ENCODE peak calls at places on chromosomes 6 and 20, in four cellular contexts. One of them, this sample, is unnamed.

GRCh38 chr20:35661013-35661412 is 3.7 kb downstream of the CPNE1 start:
- DNase-seq in IMR-90: no peak
- DNase-seq in prostate gland: no peak
- DNase-seq in PC-3: peak; percentile 37
- DNase-seq in this sample: peak; percentile 42

GRCh38 chr6:107517274-107517673 is 27.4 kb downstream of the SOBP start:
- DNase-seq in IMR-90: no peak
- DNase-seq in prostate gland: no peak
- DNase-seq in PC-3: no peak
- DNase-seq in this sample: no peak

GRCh38 chr6:111150577-111150976 is 63.3 kb downstream of the SLC16A10 start:
- DNase-seq in IMR-90: no peak
- DNase-seq in prostate gland: peak; percentile 13
- DNase-seq in PC-3: no peak
- DNase-seq in this sample: no peak

GRCh38 chr6:155958550-155958949 is 502.9 kb upstream of the NOX3 start:
- DNase-seq in IMR-90: no peak
- DNase-seq in prostate gland: no peak
- DNase-seq in PC-3: peak; percentile 3
- DNase-seq in this sample: no peak

GRCh38 chr20:21134883-21135493 is 9.1 kb downstream of the KIZ start:
- DNase-seq in IMR-90: no peak
- DNase-seq in prostate gland: no peak
- DNase-seq in PC-3: no peak
- DNase-seq in this sample: no peak

GRCh38 chr6:142165227-142165626 is 18.2 kb downstream of the VTA1 start:
- DNase-seq in IMR-90: no peak
- DNase-seq in prostate gland: no peak
- DNase-seq in PC-3: no peak
- DNase-seq in this sample: no peak

GRCh38 chr20:59994697-59995122 is 36.5 kb downstream of the CDH26 start:
- DNase-seq in IMR-90: peak; percentile 20
- DNase-seq in prostate gland: peak; percentile 70
- DNase-seq in PC-3: peak; percentile 92
- DNase-seq in this sample: peak; percentile 6

GRCh38 chr20:18019068-18019467 is 38.6 kb downstream of the OVOL2 start:
- DNase-seq in IMR-90: peak; percentile 4
- DNase-seq in prostate gland: no peak
- DNase-seq in PC-3: peak; percentile 23
- DNase-seq in this sample: peak; percentile 42

GRCh38 chr6:130282234-130282995 is 59.7 kb upstream of the SAMD3 start:
- DNase-seq in IMR-90: peak; percentile 45
- DNase-seq in prostate gland: no peak
- DNase-seq in PC-3: peak; percentile 41
- DNase-seq in this sample: peak; percentile 60

GRCh38 chr6:114327074-114327473 is 15.7 kb downstream of the HS3ST5 start:
- DNase-seq in IMR-90: no peak
- DNase-seq in prostate gland: no peak
- DNase-seq in PC-3: no peak
- DNase-seq in this sample: no peak

GRCh38 chr6:84825461-84825860 is 61.1 kb upstream of the TBX18 start:
- DNase-seq in IMR-90: no peak
- DNase-seq in prostate gland: no peak
- DNase-seq in PC-3: peak; percentile 45
- DNase-seq in this sample: peak; percentile 71

GRCh38 chr20:19692685-19693119 is 65.4 kb upstream of the RIN2 start:
- DNase-seq in IMR-90: peak; percentile 22
- DNase-seq in prostate gland: peak; percentile 39
- DNase-seq in PC-3: peak; percentile 82
- DNase-seq in this sample: peak; percentile 58

GRCh38 chr20:38209736-38210405 is 44.8 kb upstream of the TGM2 start:
- DNase-seq in IMR-90: no peak
- DNase-seq in prostate gland: no peak
- DNase-seq in PC-3: peak; percentile 49
- DNase-seq in this sample: peak; percentile 51

DNA sequence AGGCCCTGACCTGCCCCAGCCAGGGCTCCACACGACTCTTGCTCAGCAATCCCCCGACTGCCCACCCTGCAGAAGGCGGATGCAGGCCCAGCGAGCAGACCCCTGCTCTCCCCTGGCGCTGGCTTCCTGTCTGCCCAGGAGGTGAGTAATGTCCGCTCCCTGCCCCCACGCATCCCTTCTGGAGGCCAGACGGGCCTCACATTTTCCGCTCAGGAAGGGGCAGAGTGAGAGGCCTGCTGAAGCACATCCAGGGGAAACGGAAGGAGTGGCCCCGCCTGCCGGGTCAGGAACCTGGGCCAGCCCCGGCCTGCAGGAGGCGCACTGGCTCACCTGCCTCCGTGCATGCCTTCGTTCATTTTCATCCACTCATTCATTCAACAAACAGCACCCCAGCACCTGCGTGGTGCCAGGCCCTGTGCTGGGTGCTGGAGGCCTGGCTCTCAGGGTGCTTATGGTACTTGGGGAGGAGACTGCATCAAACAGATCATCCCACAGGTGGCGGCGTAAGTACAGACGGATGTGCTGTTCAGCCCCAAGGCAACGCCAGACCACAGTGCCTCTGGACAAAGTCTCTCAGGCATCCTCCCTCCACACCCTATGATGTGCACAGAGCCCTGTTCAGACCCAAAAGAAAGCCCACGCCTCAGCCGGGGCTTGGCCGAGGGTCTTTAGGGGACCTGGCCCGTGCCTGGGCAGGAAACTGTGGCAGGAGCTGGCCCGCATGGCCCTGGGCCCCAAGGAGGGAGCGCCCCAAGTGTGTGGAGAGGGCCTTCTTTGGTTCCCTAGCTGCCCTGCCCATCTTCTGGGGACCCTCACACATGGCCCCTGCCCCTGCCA is 112.1 kb downstream of the ASXL1 start:
- DNase-seq in IMR-90: peak; percentile 70
- DNase-seq in prostate gland: no peak
- DNase-seq in PC-3: peak; percentile 38
- DNase-seq in this sample: peak; percentile 29
- H3K4me1 ChIP-seq in IMR-90: peaks cover 36% of the 10 kb centered on the region
- H3K4me1 ChIP-seq in prostate gland: peaks cover 17% of the 10 kb centered on the region
- H3K4me1 ChIP-seq in PC-3: peaks cover 9% of the 10 kb centered on the region
- H3K4me1 ChIP-seq in this sample: peaks cover 8% of the 10 kb centered on the region

GRCh38 chr6:78863576-78863975 is 3.8 kb upstream of the IRAK1BP1 start:
- DNase-seq in IMR-90: no peak
- DNase-seq in prostate gland: no peak
- DNase-seq in PC-3: no peak
- DNase-seq in this sample: no peak
- H3K4me1 ChIP-seq in IMR-90: no peaks in the 10 kb centered on the region
- H3K4me1 ChIP-seq in prostate gland: no peaks in the 10 kb centered on the region
- H3K4me1 ChIP-seq in PC-3: no peaks in the 10 kb centered on the region
- H3K4me1 ChIP-seq in this sample: peaks cover 4% of the 10 kb centered on the region

DNA sequence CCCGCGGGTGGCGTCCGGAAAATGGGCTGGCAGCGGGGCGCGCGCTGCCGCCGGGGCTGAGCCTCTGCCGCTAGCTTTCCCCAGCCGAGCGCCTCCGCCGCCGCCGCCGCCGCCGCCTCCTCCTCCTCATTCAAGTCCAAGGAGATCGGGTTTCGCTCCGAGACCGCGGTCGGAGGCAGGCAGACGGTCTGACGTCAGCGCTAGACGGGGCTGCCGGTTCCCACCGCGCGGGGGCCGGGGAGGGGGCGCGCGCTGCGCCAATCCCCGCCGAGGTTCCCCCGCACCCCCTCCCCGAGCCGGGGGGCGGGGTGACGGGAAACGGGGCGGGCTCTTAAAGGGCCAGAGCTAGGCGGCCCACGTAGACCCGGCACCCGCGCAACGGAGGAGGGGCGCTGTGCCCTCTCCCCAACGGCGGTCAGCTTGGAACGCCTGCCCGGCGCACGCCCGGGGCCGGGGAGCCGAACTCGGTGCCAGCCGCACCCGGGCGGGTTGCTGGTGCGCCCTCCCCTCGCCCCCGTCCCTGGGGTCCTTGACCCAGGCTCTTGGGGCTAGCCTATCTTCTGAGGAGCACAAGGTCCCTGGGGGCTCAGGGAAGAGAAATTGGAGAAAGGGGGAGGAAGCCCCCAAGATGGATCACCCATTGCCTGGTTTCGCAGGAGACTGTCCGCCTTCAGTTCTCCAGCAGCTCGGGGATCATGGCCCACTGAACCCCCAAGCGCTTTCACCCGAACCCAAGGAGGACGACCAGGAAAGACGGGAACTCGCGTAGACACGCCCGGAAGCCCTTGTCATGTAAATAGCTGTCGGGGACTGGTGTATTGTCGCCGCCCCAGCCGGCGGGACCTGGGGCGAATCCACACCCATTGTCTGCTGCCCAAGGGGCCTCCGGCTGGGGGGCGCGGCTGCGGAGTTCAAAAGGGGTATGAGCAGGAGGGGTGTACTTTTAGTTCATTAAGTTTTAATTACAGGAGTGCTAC is at the start of gene PMEPA1:
- DNase-seq in IMR-90: peak; percentile 95
- DNase-seq in prostate gland: peak; percentile 95
- DNase-seq in PC-3: peak; percentile 99
- DNase-seq in this sample: peak; percentile 98
- H3K4me1 ChIP-seq in IMR-90: peaks cover 11% of the 10 kb centered on the region
- H3K4me1 ChIP-seq in prostate gland: no peaks in the 10 kb centered on the region
- H3K4me1 ChIP-seq in PC-3: peaks cover 70% of the 10 kb centered on the region
- H3K4me1 ChIP-seq in this sample: peaks cover 37% of the 10 kb centered on the region

DNA sequence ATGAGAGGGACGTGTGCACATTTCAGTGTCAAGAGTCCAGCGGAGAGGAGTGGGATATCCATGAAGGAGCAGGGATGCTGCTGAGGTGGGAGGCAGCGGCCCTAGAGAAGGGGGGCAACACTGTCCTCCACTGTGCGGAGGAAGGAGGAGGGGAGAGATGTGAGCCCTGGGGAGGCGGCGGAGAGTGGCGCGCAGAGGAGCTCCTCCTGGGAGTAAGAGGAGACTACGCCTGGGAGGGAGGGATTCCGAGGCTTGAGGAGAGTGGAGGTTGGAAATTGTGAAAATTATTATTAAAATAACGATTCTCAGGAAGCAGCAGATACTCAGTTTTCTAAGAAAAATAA is 142.7 kb downstream of the CEP57L1 start:
- DNase-seq in IMR-90: no peak
- DNase-seq in prostate gland: no peak
- DNase-seq in PC-3: no peak
- DNase-seq in this sample: no peak
- H3K4me1 ChIP-seq in IMR-90: no peaks in the 10 kb centered on the region
- H3K4me1 ChIP-seq in prostate gland: no peaks in the 10 kb centered on the region
- H3K4me1 ChIP-seq in PC-3: peaks cover 53% of the 10 kb centered on the region
- H3K4me1 ChIP-seq in this sample: peaks cover 60% of the 10 kb centered on the region

GRCh38 chr20:62812181-62812906 is 4.5 kb upstream of the COL9A3 start:
- DNase-seq in IMR-90: no peak
- DNase-seq in prostate gland: no peak
- DNase-seq in PC-3: no peak
- DNase-seq in this sample: no peak

GRCh38 chr20:62811720-62812119 is 5.1 kb upstream of the COL9A3 start:
- DNase-seq in IMR-90: no peak
- DNase-seq in prostate gland: no peak
- DNase-seq in PC-3: no peak
- DNase-seq in this sample: no peak

GRCh38 chr20:62813588-62813987 is 3.3 kb upstream of the COL9A3 start:
- DNase-seq in IMR-90: no peak
- DNase-seq in prostate gland: no peak
- DNase-seq in PC-3: no peak
- DNase-seq in this sample: no peak

GRCh38 chr20:62814060-62814708 is 2.7 kb upstream of the COL9A3 start:
- DNase-seq in IMR-90: no peak
- DNase-seq in prostate gland: no peak
- DNase-seq in PC-3: no peak
- DNase-seq in this sample: no peak

DNA sequence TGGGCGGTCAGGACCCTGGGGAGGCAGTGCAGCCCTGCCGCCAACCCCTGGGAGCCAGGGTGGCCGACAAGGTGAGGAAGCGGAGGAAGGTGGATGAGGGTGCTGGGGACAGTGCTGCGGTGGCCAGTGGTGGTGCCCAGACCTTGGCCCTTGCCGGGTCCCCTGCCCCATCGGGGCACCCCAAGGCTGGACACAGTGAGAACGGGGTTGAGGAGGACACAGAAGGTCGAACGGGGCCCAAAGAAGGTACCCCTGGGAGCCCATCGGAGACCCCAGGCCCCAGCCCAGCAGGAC is 4.0 kb upstream of the COL9A3 start:
- DNase-seq in IMR-90: no peak
- DNase-seq in prostate gland: no peak
- DNase-seq in PC-3: no peak
- DNase-seq in this sample: no peak
- H3K4me1 ChIP-seq in IMR-90: peaks cover 8% of the 10 kb centered on the region
- H3K4me1 ChIP-seq in prostate gland: peaks cover 6% of the 10 kb centered on the region
- H3K4me1 ChIP-seq in PC-3: peaks cover 17% of the 10 kb centered on the region
- H3K4me1 ChIP-seq in this sample: no peaks in the 10 kb centered on the region

GRCh38 chr6:75612434-75612833 is 10.8 kb downstream of the SENP6 start:
- DNase-seq in IMR-90: no peak
- DNase-seq in prostate gland: no peak
- DNase-seq in PC-3: no peak
- DNase-seq in this sample: no peak
- H3K4me1 ChIP-seq in IMR-90: peaks cover 7% of the 10 kb centered on the region
- H3K4me1 ChIP-seq in prostate gland: peaks cover 10% of the 10 kb centered on the region
- H3K4me1 ChIP-seq in PC-3: peaks cover 6% of the 10 kb centered on the region
- H3K4me1 ChIP-seq in this sample: peaks cover 51% of the 10 kb centered on the region

This sample was measured in GM23248.